ENCODE peak calls at places on chromosomes 7 and 10, in six cellular contexts. P, Z, G, E, M and L are unnamed samples.
A peak's percentile ranks its signal among the peaks of the same experiment; 100 is the strongest.

GRCh38 chr10:108005627-108006026 is 841.1 kb upstream of the SORCS1 start:
- DNase-seq in P (no peak), Z (no peak), G (no peak), E (no peak), M (no peak), L (no peak)

GRCh38 chr10:96670786-96671185 is 49.5 kb downstream of the PIK3AP1 start:
- DNase-seq in P (no peak), Z (no peak), G (no peak), E (peak; percentile 61), M (no peak), L (no peak)

GRCh38 chr10:132471484-132471883 is 66.1 kb upstream of the INPP5A start:
- DNase-seq in P (no peak), Z (no peak), G (no peak), E (no peak), M (no peak), L (no peak)

GRCh38 chr10:49568235-49568634 is 29.3 kb upstream of the ERCC6 start:
- DNase-seq in P (no peak), Z (no peak), G (no peak), E (no peak), M (no peak), L (no peak)

GRCh38 chr10:71821909-71822763 is 28.9 kb downstream of the PSAP start:
- DNase-seq in P (no peak), Z (no peak), G (no peak), E (no peak), M (no peak), L (no peak)

GRCh38 chr10:28545967-28546644 is 13.2 kb downstream of the WAC start:
- DNase-seq in P (no peak), Z (no peak), G (no peak), E (no peak), M (no peak), L (no peak)

GRCh38 chr7:39130740-39131538 is 153.2 kb downstream of the POU6F2 start:
- DNase-seq in P (no peak), Z (no peak), G (no peak), E (peak; percentile 83), M (no peak), L (no peak)

GRCh38 chr7:75986147-75986781 is 8.1 kb downstream of the TMEM120A start:
- DNase-seq in P (no peak), Z (no peak), G (no peak), E (no peak), M (no peak), L (no peak)

GRCh38 chr10:73413528-73414229 is at the start of gene ANXA7:
- DNase-seq in P (peak; percentile 98), Z (peak; percentile 87), G (peak; percentile 58), E (peak; percentile 83), M (peak; percentile 97), L (peak; percentile 87)

GRCh38 chr10:1747590-1748157 is 10.3 kb upstream of the ADARB2 start:
- DNase-seq in P (no peak), Z (no peak), G (no peak), E (no peak), M (no peak), L (no peak)

GRCh38 chr10:110404374-110404773 is 93.3 kb upstream of the DUSP5 start:
- DNase-seq in P (no peak), Z (no peak), G (no peak), E (no peak), M (no peak), L (no peak)

GRCh38 chr7:128174391-128174790 is 66.7 kb upstream of the LEP start:
- DNase-seq in P (no peak), Z (no peak), G (no peak), E (no peak), M (peak; percentile 20), L (no peak)